ENCODE peak calls at places on chromosomes 7 and 10, in six cellular contexts. One of them, this sample, is unnamed.

GRCh38 chr7:116560021-116560970 is 35.5 kb downstream of the CAV1 start:
- DNase-seq in sciatic nerve: no peak
- DNase-seq in WTC11: no peak
- DNase-seq in OCI-LY7: no peak
- DNase-seq in skeletal muscle cell: no peak
- DNase-seq in activated CD8-positive, alpha-beta memory T cell treated with anti-CD3 and anti-CD28 coated beads, Interleukin-2, amount 50 U/mL, for 48 hours: no peak
- DNase-seq in this sample: no peak

GRCh38 chr10:59079386-59080226 is 96.8 kb upstream of the PHYHIPL start:
- DNase-seq in activated CD8-positive, alpha-beta memory T cell treated with anti-CD3 and anti-CD28 coated beads, Interleukin-2, amount 50 U/mL, for 48 hours: no peak
- DNase-seq in OCI-LY7: no peak
- DNase-seq in sciatic nerve: no peak
- DNase-seq in WTC11: no peak
- DNase-seq in skeletal muscle cell: peak
- DNase-seq in this sample: peak

GRCh38 chr10:91410638-91411367 is 659 bp downstream of the HECTD2 start:
- DNase-seq in OCI-LY7: no peak
- DNase-seq in WTC11: no peak
- DNase-seq in activated CD8-positive, alpha-beta memory T cell treated with anti-CD3 and anti-CD28 coated beads, Interleukin-2, amount 50 U/mL, for 48 hours: no peak
- DNase-seq in sciatic nerve: no peak
- DNase-seq in skeletal muscle cell: no peak
- DNase-seq in this sample: peak

GRCh38 chr7:87413951-87414381 is 61.5 kb downstream of the ABCB4 start:
- DNase-seq in WTC11: no peak
- DNase-seq in sciatic nerve: no peak
- DNase-seq in OCI-LY7: no peak
- DNase-seq in activated CD8-positive, alpha-beta memory T cell treated with anti-CD3 and anti-CD28 coated beads, Interleukin-2, amount 50 U/mL, for 48 hours: no peak
- DNase-seq in skeletal muscle cell: no peak
- DNase-seq in this sample: peak

GRCh38 chr10:14220026-14220425 is 110.7 kb downstream of the FRMD4A start:
- DNase-seq in activated CD8-positive, alpha-beta memory T cell treated with anti-CD3 and anti-CD28 coated beads, Interleukin-2, amount 50 U/mL, for 48 hours: no peak
- DNase-seq in WTC11: no peak
- DNase-seq in sciatic nerve: no peak
- DNase-seq in skeletal muscle cell: no peak
- DNase-seq in OCI-LY7: no peak
- DNase-seq in this sample: no peak

GRCh38 chr10:63718453-63718852 is 197.3 kb downstream of the REEP3 start:
- DNase-seq in skeletal muscle cell: no peak
- DNase-seq in OCI-LY7: no peak
- DNase-seq in WTC11: no peak
- DNase-seq in activated CD8-positive, alpha-beta memory T cell treated with anti-CD3 and anti-CD28 coated beads, Interleukin-2, amount 50 U/mL, for 48 hours: no peak
- DNase-seq in sciatic nerve: no peak
- DNase-seq in this sample: peak

GRCh38 chr7:133682364-133683181 is 429.7 kb downstream of the EXOC4 start:
- DNase-seq in OCI-LY7: no peak
- DNase-seq in activated CD8-positive, alpha-beta memory T cell treated with anti-CD3 and anti-CD28 coated beads, Interleukin-2, amount 50 U/mL, for 48 hours: no peak
- DNase-seq in skeletal muscle cell: no peak
- DNase-seq in WTC11: no peak
- DNase-seq in sciatic nerve: no peak
- DNase-seq in this sample: no peak

GRCh38 chr7:137538361-137538762 is 194.8 kb upstream of the PTN start:
- DNase-seq in WTC11: no peak
- DNase-seq in OCI-LY7: no peak
- DNase-seq in skeletal muscle cell: peak
- DNase-seq in activated CD8-positive, alpha-beta memory T cell treated with anti-CD3 and anti-CD28 coated beads, Interleukin-2, amount 50 U/mL, for 48 hours: no peak
- DNase-seq in sciatic nerve: no peak
- DNase-seq in this sample: peak

GRCh38 chr10:48701139-48701901 is 16.6 kb downstream of the WDFY4 start:
- DNase-seq in skeletal muscle cell: no peak
- DNase-seq in WTC11: no peak
- DNase-seq in sciatic nerve: no peak
- DNase-seq in OCI-LY7: peak
- DNase-seq in activated CD8-positive, alpha-beta memory T cell treated with anti-CD3 and anti-CD28 coated beads, Interleukin-2, amount 50 U/mL, for 48 hours: no peak
- DNase-seq in this sample: no peak

GRCh38 chr7:80929619-80930018 is 10.8 kb upstream of the SEMA3C start:
- DNase-seq in skeletal muscle cell: no peak
- DNase-seq in WTC11: no peak
- DNase-seq in sciatic nerve: no peak
- DNase-seq in activated CD8-positive, alpha-beta memory T cell treated with anti-CD3 and anti-CD28 coated beads, Interleukin-2, amount 50 U/mL, for 48 hours: no peak
- DNase-seq in OCI-LY7: no peak
- DNase-seq in this sample: peak

GRCh38 chr7:1121886-1122831 is 34.2 kb downstream of the GPER1 start:
- DNase-seq in WTC11: no peak
- DNase-seq in skeletal muscle cell: no peak
- DNase-seq in activated CD8-positive, alpha-beta memory T cell treated with anti-CD3 and anti-CD28 coated beads, Interleukin-2, amount 50 U/mL, for 48 hours: no peak
- DNase-seq in sciatic nerve: peak
- DNase-seq in OCI-LY7: no peak
- DNase-seq in this sample: no peak

GRCh38 chr7:133428876-133429275 is 176.0 kb downstream of the EXOC4 start:
- DNase-seq in activated CD8-positive, alpha-beta memory T cell treated with anti-CD3 and anti-CD28 coated beads, Interleukin-2, amount 50 U/mL, for 48 hours: no peak
- DNase-seq in skeletal muscle cell: no peak
- DNase-seq in WTC11: no peak
- DNase-seq in OCI-LY7: no peak
- DNase-seq in sciatic nerve: no peak
- DNase-seq in this sample: no peak

GRCh38 chr7:130458256-130458655 is 17.4 kb upstream of the CEP41 start:
- DNase-seq in WTC11: no peak
- DNase-seq in sciatic nerve: no peak
- DNase-seq in OCI-LY7: no peak
- DNase-seq in activated CD8-positive, alpha-beta memory T cell treated with anti-CD3 and anti-CD28 coated beads, Interleukin-2, amount 50 U/mL, for 48 hours: no peak
- DNase-seq in skeletal muscle cell: no peak
- DNase-seq in this sample: no peak

GRCh38 chr7:123711832-123712293 is 36.9 kb downstream of the WASL start:
- DNase-seq in WTC11: no peak
- DNase-seq in skeletal muscle cell: no peak
- DNase-seq in activated CD8-positive, alpha-beta memory T cell treated with anti-CD3 and anti-CD28 coated beads, Interleukin-2, amount 50 U/mL, for 48 hours: no peak
- DNase-seq in OCI-LY7: no peak
- DNase-seq in sciatic nerve: no peak
- DNase-seq in this sample: no peak

GRCh38 chr10:29828978-29829377 is 194.2 kb upstream of the SVIL start:
- DNase-seq in OCI-LY7: no peak
- DNase-seq in skeletal muscle cell: no peak
- DNase-seq in activated CD8-positive, alpha-beta memory T cell treated with anti-CD3 and anti-CD28 coated beads, Interleukin-2, amount 50 U/mL, for 48 hours: no peak
- DNase-seq in WTC11: no peak
- DNase-seq in sciatic nerve: no peak
- DNase-seq in this sample: no peak

GRCh38 chr7:38881015-38881414 is 28.0 kb downstream of the VPS41 start:
- DNase-seq in activated CD8-positive, alpha-beta memory T cell treated with anti-CD3 and anti-CD28 coated beads, Interleukin-2, amount 50 U/mL, for 48 hours: no peak
- DNase-seq in sciatic nerve: no peak
- DNase-seq in WTC11: peak
- DNase-seq in OCI-LY7: no peak
- DNase-seq in skeletal muscle cell: no peak
- DNase-seq in this sample: no peak

GRCh38 chr7:92461027-92462003 is 14.0 kb downstream of the GATAD1 start:
- DNase-seq in OCI-LY7: peak
- DNase-seq in activated CD8-positive, alpha-beta memory T cell treated with anti-CD3 and anti-CD28 coated beads, Interleukin-2, amount 50 U/mL, for 48 hours: no peak
- DNase-seq in WTC11: peak
- DNase-seq in skeletal muscle cell: peak
- DNase-seq in sciatic nerve: no peak
- DNase-seq in this sample: peak

GRCh38 chr7:82163586-82163985 is 280.0 kb downstream of the CACNA2D1 start:
- DNase-seq in skeletal muscle cell: no peak
- DNase-seq in OCI-LY7: no peak
- DNase-seq in WTC11: no peak
- DNase-seq in activated CD8-positive, alpha-beta memory T cell treated with anti-CD3 and anti-CD28 coated beads, Interleukin-2, amount 50 U/mL, for 48 hours: no peak
- DNase-seq in sciatic nerve: no peak
- DNase-seq in this sample: no peak

GRCh38 chr10:34960983-34961382 is 129.2 kb downstream of the CUL2 start:
- DNase-seq in OCI-LY7: no peak
- DNase-seq in WTC11: no peak
- DNase-seq in activated CD8-positive, alpha-beta memory T cell treated with anti-CD3 and anti-CD28 coated beads, Interleukin-2, amount 50 U/mL, for 48 hours: no peak
- DNase-seq in skeletal muscle cell: no peak
- DNase-seq in sciatic nerve: no peak
- DNase-seq in this sample: peak

GRCh38 chr7:130959743-130960207 is 225.8 kb upstream of the KLF14 start:
- DNase-seq in activated CD8-positive, alpha-beta memory T cell treated with anti-CD3 and anti-CD28 coated beads, Interleukin-2, amount 50 U/mL, for 48 hours: no peak
- DNase-seq in sciatic nerve: no peak
- DNase-seq in WTC11: peak
- DNase-seq in skeletal muscle cell: no peak
- DNase-seq in OCI-LY7: peak
- DNase-seq in this sample: no peak

GRCh38 chr10:114825513-114826253 is 4.1 kb downstream of the FHIP2A start:
- DNase-seq in skeletal muscle cell: peak
- DNase-seq in activated CD8-positive, alpha-beta memory T cell treated with anti-CD3 and anti-CD28 coated beads, Interleukin-2, amount 50 U/mL, for 48 hours: no peak
- DNase-seq in WTC11: no peak
- DNase-seq in OCI-LY7: no peak
- DNase-seq in sciatic nerve: no peak
- DNase-seq in this sample: peak

GRCh38 chr10:10872035-10872673 is 145.5 kb upstream of the CELF2 start:
- DNase-seq in sciatic nerve: no peak
- DNase-seq in OCI-LY7: no peak
- DNase-seq in skeletal muscle cell: peak
- DNase-seq in WTC11: no peak
- DNase-seq in activated CD8-positive, alpha-beta memory T cell treated with anti-CD3 and anti-CD28 coated beads, Interleukin-2, amount 50 U/mL, for 48 hours: no peak
- DNase-seq in this sample: peak

GRCh38 chr10:61068471-61068870 is 124.5 kb upstream of the RHOBTB1 start:
- DNase-seq in activated CD8-positive, alpha-beta memory T cell treated with anti-CD3 and anti-CD28 coated beads, Interleukin-2, amount 50 U/mL, for 48 hours: no peak
- DNase-seq in skeletal muscle cell: no peak
- DNase-seq in WTC11: no peak
- DNase-seq in sciatic nerve: no peak
- DNase-seq in OCI-LY7: no peak
- DNase-seq in this sample: no peak

GRCh38 chr10:77857272-77857671 is 69.3 kb downstream of the DLG5 start:
- DNase-seq in WTC11: no peak
- DNase-seq in OCI-LY7: no peak
- DNase-seq in activated CD8-positive, alpha-beta memory T cell treated with anti-CD3 and anti-CD28 coated beads, Interleukin-2, amount 50 U/mL, for 48 hours: no peak
- DNase-seq in sciatic nerve: no peak
- DNase-seq in skeletal muscle cell: no peak
- DNase-seq in this sample: peak

GRCh38 chr7:29007127-29007526 is 49.0 kb upstream of the TRIL start:
- DNase-seq in skeletal muscle cell: no peak
- DNase-seq in OCI-LY7: no peak
- DNase-seq in WTC11: no peak
- DNase-seq in activated CD8-positive, alpha-beta memory T cell treated with anti-CD3 and anti-CD28 coated beads, Interleukin-2, amount 50 U/mL, for 48 hours: no peak
- DNase-seq in sciatic nerve: no peak
- DNase-seq in this sample: no peak

GRCh38 chr10:52313350-52314006 is 603 bp upstream of the DKK1 start:
- DNase-seq in skeletal muscle cell: no peak
- DNase-seq in WTC11: peak
- DNase-seq in OCI-LY7: no peak
- DNase-seq in activated CD8-positive, alpha-beta memory T cell treated with anti-CD3 and anti-CD28 coated beads, Interleukin-2, amount 50 U/mL, for 48 hours: no peak
- DNase-seq in sciatic nerve: no peak
- DNase-seq in this sample: no peak

GRCh38 chr7:42831051-42831952 is 80.6 kb downstream of the C7orf25 start:
- DNase-seq in skeletal muscle cell: peak
- DNase-seq in sciatic nerve: peak
- DNase-seq in activated CD8-positive, alpha-beta memory T cell treated with anti-CD3 and anti-CD28 coated beads, Interleukin-2, amount 50 U/mL, for 48 hours: no peak
- DNase-seq in WTC11: peak
- DNase-seq in OCI-LY7: peak
- DNase-seq in this sample: peak

GRCh38 chr10:93267521-93267920 is 193.8 kb downstream of the CYP26A1 start:
- DNase-seq in activated CD8-positive, alpha-beta memory T cell treated with anti-CD3 and anti-CD28 coated beads, Interleukin-2, amount 50 U/mL, for 48 hours: no peak
- DNase-seq in WTC11: no peak
- DNase-seq in OCI-LY7: no peak
- DNase-seq in sciatic nerve: no peak
- DNase-seq in skeletal muscle cell: no peak
- DNase-seq in this sample: no peak

GRCh38 chr7:102228935-102229334 is 57.7 kb upstream of the SH2B2 start:
- DNase-seq in WTC11: no peak
- DNase-seq in sciatic nerve: no peak
- DNase-seq in OCI-LY7: no peak
- DNase-seq in skeletal muscle cell: no peak
- DNase-seq in activated CD8-positive, alpha-beta memory T cell treated with anti-CD3 and anti-CD28 coated beads, Interleukin-2, amount 50 U/mL, for 48 hours: no peak
- DNase-seq in this sample: no peak

GRCh38 chr7:650339-651031 is 76.0 kb upstream of the DNAAF5 start:
- DNase-seq in OCI-LY7: no peak
- DNase-seq in activated CD8-positive, alpha-beta memory T cell treated with anti-CD3 and anti-CD28 coated beads, Interleukin-2, amount 50 U/mL, for 48 hours: no peak
- DNase-seq in sciatic nerve: no peak
- DNase-seq in WTC11: no peak
- DNase-seq in skeletal muscle cell: no peak
- DNase-seq in this sample: no peak

GRCh38 chr10:49627031-49627430 is 13.2 kb downstream of the CHAT start:
- DNase-seq in WTC11: no peak
- DNase-seq in skeletal muscle cell: no peak
- DNase-seq in sciatic nerve: peak
- DNase-seq in OCI-LY7: no peak
- DNase-seq in activated CD8-positive, alpha-beta memory T cell treated with anti-CD3 and anti-CD28 coated beads, Interleukin-2, amount 50 U/mL, for 48 hours: no peak
- DNase-seq in this sample: no peak

GRCh38 chr10:103736763-103737162 is 118.6 kb downstream of the SH3PXD2A start:
- DNase-seq in activated CD8-positive, alpha-beta memory T cell treated with anti-CD3 and anti-CD28 coated beads, Interleukin-2, amount 50 U/mL, for 48 hours: no peak
- DNase-seq in sciatic nerve: no peak
- DNase-seq in OCI-LY7: peak
- DNase-seq in skeletal muscle cell: no peak
- DNase-seq in WTC11: peak
- DNase-seq in this sample: no peak

GRCh38 chr7:123260428-123260960 is 60.7 kb upstream of the SLC13A1 start:
- DNase-seq in WTC11: no peak
- DNase-seq in skeletal muscle cell: no peak
- DNase-seq in sciatic nerve: no peak
- DNase-seq in OCI-LY7: no peak
- DNase-seq in activated CD8-positive, alpha-beta memory T cell treated with anti-CD3 and anti-CD28 coated beads, Interleukin-2, amount 50 U/mL, for 48 hours: no peak
- DNase-seq in this sample: no peak

GRCh38 chr10:88281592-88282268 is 301.4 kb downstream of the RNLS start:
- DNase-seq in skeletal muscle cell: peak
- DNase-seq in activated CD8-positive, alpha-beta memory T cell treated with anti-CD3 and anti-CD28 coated beads, Interleukin-2, amount 50 U/mL, for 48 hours: no peak
- DNase-seq in WTC11: no peak
- DNase-seq in sciatic nerve: no peak
- DNase-seq in OCI-LY7: peak
- DNase-seq in this sample: peak

GRCh38 chr10:106224676-106225075 is 939.8 kb downstream of the SORCS1 start:
- DNase-seq in sciatic nerve: no peak
- DNase-seq in activated CD8-positive, alpha-beta memory T cell treated with anti-CD3 and anti-CD28 coated beads, Interleukin-2, amount 50 U/mL, for 48 hours: no peak
- DNase-seq in OCI-LY7: no peak
- DNase-seq in WTC11: no peak
- DNase-seq in skeletal muscle cell: peak
- DNase-seq in this sample: peak

GRCh38 chr10:69958232-69958902 is 94.3 kb upstream of the MACROH2A2 start:
- DNase-seq in skeletal muscle cell: peak
- DNase-seq in WTC11: peak
- DNase-seq in activated CD8-positive, alpha-beta memory T cell treated with anti-CD3 and anti-CD28 coated beads, Interleukin-2, amount 50 U/mL, for 48 hours: peak
- DNase-seq in OCI-LY7: peak
- DNase-seq in sciatic nerve: peak
- DNase-seq in this sample: no peak

GRCh38 chr7:104772405-104772821 is 241.6 kb upstream of the KMT2E start:
- DNase-seq in activated CD8-positive, alpha-beta memory T cell treated with anti-CD3 and anti-CD28 coated beads, Interleukin-2, amount 50 U/mL, for 48 hours: no peak
- DNase-seq in sciatic nerve: no peak
- DNase-seq in OCI-LY7: no peak
- DNase-seq in WTC11: peak
- DNase-seq in skeletal muscle cell: no peak
- DNase-seq in this sample: no peak

GRCh38 chr10:113047605-113047962 is 97.5 kb downstream of the TCF7L2 start:
- DNase-seq in activated CD8-positive, alpha-beta memory T cell treated with anti-CD3 and anti-CD28 coated beads, Interleukin-2, amount 50 U/mL, for 48 hours: no peak
- DNase-seq in sciatic nerve: peak
- DNase-seq in WTC11: no peak
- DNase-seq in skeletal muscle cell: no peak
- DNase-seq in OCI-LY7: no peak
- DNase-seq in this sample: no peak

This sample was measured in foreskin fibroblast.